ENCODE peak calls at places on chromosome 17, in four cellular contexts. H is K562, Y is HepG2, G is HCT116. U is an unnamed sample.

GRCh38 chr17:29574732-29575510 is 6.4 kb downstream of the TP53I13 start:
- DNase-seq in H (no peak), Y (peak), G (no peak), U (no peak)

GRCh38 chr17:61325382-61326073 is 74.1 kb upstream of the TBX2 start:
- DNase-seq in H (no peak), Y (no peak), G (no peak), U (peak)

GRCh38 chr17:73304971-73305786 is 6.6 kb downstream of the CDC42EP4 start:
- DNase-seq in H (peak), Y (no peak), G (peak), U (no peak)

GRCh38 chr17:50956750-50957523 is 90.8 kb upstream of the TOB1 start:
- DNase-seq in H (peak), Y (peak), G (peak), U (peak)

GRCh38 chr17:55872374-55872773 is 121.5 kb downstream of the PCTP start:
- DNase-seq in H (no peak), Y (no peak), G (no peak), U (no peak)

GRCh38 chr17:39756376-39757079 is 18.8 kb downstream of the GRB7 start:
- DNase-seq in H (no peak), Y (no peak), G (no peak), U (no peak)

GRCh38 chr17:39096435-39097158 is 54.8 kb downstream of the PLXDC1 start:
- DNase-seq in H (no peak), Y (no peak), G (no peak), U (no peak)

GRCh38 chr17:83099570-83100181 is 20.3 kb downstream of the METRNL start:
- DNase-seq in H (no peak), Y (no peak), G (no peak), U (peak)

GRCh38 chr17:47990962-47991731 is 20.2 kb downstream of the CDK5RAP3 start:
- DNase-seq in H (no peak), Y (no peak), G (no peak), U (peak)

GRCh38 chr17:64358261-64358788 is 32.3 kb downstream of the PECAM1 start:
- DNase-seq in H (no peak), Y (no peak), G (no peak), U (no peak)

GRCh38 chr17:82495844-82496528 is 23.5 kb upstream of the FOXK2 start:
- DNase-seq in H (no peak), Y (peak), G (peak), U (peak)

GRCh38 chr17:76707985-76708807 is 2.6 kb downstream of the MXRA7 start:
- DNase-seq in H (peak), Y (peak), G (no peak), U (peak)

GRCh38 chr17:66165537-66166123 is 26.3 kb downstream of the CEP112 start:
- DNase-seq in H (peak), Y (peak), G (peak), U (peak)

GRCh38 chr17:61338000-61338864 is 61.4 kb upstream of the TBX2 start:
- DNase-seq in H (no peak), Y (peak), G (peak), U (no peak)

GRCh38 chr17:52041123-52041617 is 117.3 kb downstream of the CA10 start:
- DNase-seq in H (no peak), Y (no peak), G (no peak), U (no peak)

GRCh38 chr17:13865650-13866049 is 203.7 kb upstream of the COX10 start:
- DNase-seq in H (no peak), Y (no peak), G (no peak), U (no peak)

GRCh38 chr17:3418222-3418621 is 7.1 kb downstream of the OR3A3 start:
- DNase-seq in H (no peak), Y (no peak), G (no peak), U (no peak)

GRCh38 chr17:66354981-66355380 is 52.6 kb downstream of the PRKCA start:
- DNase-seq in H (no peak), Y (no peak), G (no peak), U (no peak)

GRCh38 chr17:75909812-75910274 is 5.2 kb upstream of the MRPL38 start:
- DNase-seq in H (no peak), Y (no peak), G (no peak), U (peak)

GRCh38 chr17:75345514-75346167 is 56.4 kb upstream of the SLC25A19 start:
- DNase-seq in H (no peak), Y (no peak), G (no peak), U (no peak)

GRCh38 chr17:81923302-81924260 is 4.0 kb downstream of the MAFG start:
- DNase-seq in H (peak), Y (no peak), G (peak), U (no peak)

GRCh38 chr17:75267403-75268232 is 3.4 kb downstream of the MIF4GD start:
- DNase-seq in H (peak), Y (peak), G (no peak), U (peak)

GRCh38 chr17:64007838-64008282 is 9.7 kb downstream of the PRR29 start:
- DNase-seq in H (no peak), Y (peak), G (no peak), U (no peak)

GRCh38 chr17:42421479-42422332 is 1.4 kb downstream of the CAVIN1 start:
- DNase-seq in H (peak), Y (no peak), G (no peak), U (peak)

GRCh38 chr17:32943647-32944191 is 15.8 kb downstream of the TMEM98 start:
- DNase-seq in H (no peak), Y (peak), G (no peak), U (no peak)

GRCh38 chr17:41131979-41132378 is 8.0 kb upstream of the KRTAP4-12 start:
- DNase-seq in H (no peak), Y (peak), G (peak), U (no peak)

GRCh38 chr17:48293319-48294192 is 136.5 kb downstream of the SKAP1 start:
- DNase-seq in H (no peak), Y (no peak), G (no peak), U (no peak)

GRCh38 chr17:327971-328370 is 24.6 kb downstream of the RPH3AL start:
- DNase-seq in H (no peak), Y (no peak), G (no peak), U (no peak)

GRCh38 chr17:75152971-75153853 is 1.1 kb downstream of the JPT1 start:
- DNase-seq in H (peak), Y (peak), G (no peak), U (peak)

GRCh38 chr17:66464921-66465320 is 162.5 kb downstream of the PRKCA start:
- DNase-seq in H (no peak), Y (no peak), G (no peak), U (no peak)

GRCh38 chr17:16439303-16439791 is 24.0 kb downstream of the TRPV2 start:
- DNase-seq in H (no peak), Y (no peak), G (no peak), U (no peak)

DNA sequence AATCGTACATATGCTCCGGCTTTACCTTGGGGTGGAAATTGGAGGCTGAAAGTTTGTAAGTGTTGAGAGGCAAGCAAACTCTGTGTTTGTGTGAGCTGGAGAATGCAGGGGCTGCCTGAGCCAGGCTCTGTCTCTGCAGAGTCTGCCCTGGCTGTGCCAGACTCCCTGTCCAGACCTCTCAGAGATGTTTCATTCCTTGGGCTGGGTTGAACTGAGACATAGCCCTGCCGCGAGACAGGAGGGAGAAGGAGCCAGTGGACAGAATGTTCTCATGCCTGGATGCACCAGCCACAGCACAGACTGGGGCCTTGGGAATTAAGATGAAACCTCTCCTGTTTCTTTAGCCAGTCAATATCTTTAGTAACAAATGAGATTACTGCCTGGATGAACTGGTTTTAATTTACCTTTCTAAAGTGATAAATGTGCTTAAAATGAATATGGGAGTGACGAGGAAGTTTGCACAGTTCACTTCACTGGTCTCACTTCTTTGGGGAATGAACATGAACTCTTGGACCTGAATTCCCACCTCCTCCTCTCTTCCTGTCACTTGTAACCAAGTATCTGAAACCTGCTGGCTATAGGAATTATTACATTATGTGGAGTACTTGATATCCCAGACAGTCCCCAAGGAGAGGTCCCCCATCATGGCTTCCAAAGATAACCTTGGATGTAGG is 40.1 kb downstream of the YPEL2 start:
- DNase-seq in H (no peak), Y (peak), G (no peak), U (no peak)
- TF ChIP-seq SIN3A in H (no peak), Y (no peak), G (no peak), U (no peak)

GRCh38 chr17:18246109-18246725 is 12.3 kb downstream of the FLII start:
- DNase-seq in H (no peak), Y (no peak), G (no peak), U (no peak)

GRCh38 chr17:18248300-18248731 is 10.2 kb downstream of the FLII start:
- DNase-seq in H (peak), Y (peak), G (no peak), U (peak)

GRCh38 chr17:18248811-18249210 is 9.7 kb downstream of the FLII start:
- DNase-seq in H (no peak), Y (no peak), G (no peak), U (no peak)

GRCh38 chr17:18246880-18247612 is 11.5 kb downstream of the FLII start:
- DNase-seq in H (peak), Y (no peak), G (no peak), U (peak)

GRCh38 chr17:18247613-18248001 is 10.9 kb downstream of the FLII start:
- DNase-seq in H (no peak), Y (no peak), G (no peak), U (no peak)
- TF ChIP-seq YY1 in H (no peak), Y (no peak), G (no peak), U (no peak)

DNA sequence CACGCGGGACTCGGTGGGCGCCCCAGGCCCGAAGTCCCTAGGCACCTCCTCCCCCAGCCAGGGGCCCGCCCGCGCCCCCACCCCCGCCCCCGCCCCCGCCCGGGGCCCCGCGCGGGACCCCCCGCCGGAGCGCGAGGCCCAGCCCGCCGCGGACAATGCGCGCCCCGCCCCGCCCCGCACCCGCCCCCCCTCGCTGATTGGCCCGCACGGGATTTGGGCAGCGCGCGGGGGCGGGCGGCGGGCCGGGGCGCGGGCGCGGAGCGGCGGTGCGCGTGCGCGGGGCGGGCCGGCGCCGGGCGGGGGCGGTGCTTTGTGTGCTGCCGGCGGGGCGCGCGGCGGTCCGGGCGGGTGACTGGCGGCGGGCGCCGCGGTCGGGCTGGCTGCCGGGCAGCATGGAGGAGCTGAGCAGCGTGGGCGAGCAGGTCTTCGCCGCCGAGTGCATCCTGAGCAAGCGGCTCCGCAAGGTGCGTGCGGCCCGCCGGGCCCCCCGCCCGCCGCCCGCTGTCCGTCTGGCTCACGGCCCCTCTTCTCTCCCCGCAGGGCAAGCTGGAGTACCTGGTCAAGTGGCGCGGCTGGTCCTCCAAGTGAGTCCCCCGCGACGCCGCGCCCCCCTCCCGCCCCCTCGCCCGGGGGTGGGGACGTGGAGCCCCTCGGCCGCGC is at the start of gene CBX2:
- DNase-seq in H (peak), Y (peak), G (peak), U (peak)
- H3K27ac ChIP-seq in H (peak), Y (peak), G (peak), U (peak)

GRCh38 chr17:8338806-8339205 is 834 bp upstream of the ODF4 start:
- DNase-seq in H (no peak), Y (no peak), G (no peak), U (no peak)

GRCh38 chr17:8339540-8339939 is at the start of gene ODF4:
- DNase-seq in H (no peak), Y (no peak), G (no peak), U (no peak)

GRCh38 chr17:8333281-8333680 is 6.4 kb upstream of the ODF4 start:
- DNase-seq in H (no peak), Y (no peak), G (no peak), U (peak)

GRCh38 chr17:8341456-8341855 is 1.8 kb downstream of the ODF4 start:
- DNase-seq in H (no peak), Y (no peak), G (no peak), U (no peak)

GRCh38 chr17:8337802-8338744 is 1.6 kb upstream of the ODF4 start:
- DNase-seq in H (no peak), Y (no peak), G (no peak), U (no peak)
- TF ChIP-seq SIN3A in H (no peak), Y (no peak), G (no peak), U (no peak)